ENCODE peak calls at places on chromosomes 4 and X, in four cellular contexts. Y, X, O and B are unnamed samples.

GRCh38 chrX:119194631-119195030 is 41.5 kb upstream of the PGRMC1 start:
- DNase-seq in Y (no peak), X (no peak), O (no peak), B (no peak)

GRCh38 chrX:103215037-103215767 is at the start of gene BEX4:
- DNase-seq in Y (peak), X (peak), O (peak), B (no peak)

GRCh38 chrX:154599531-154599930 is 14.6 kb downstream of the CTAG1A start:
- DNase-seq in Y (no peak), X (no peak), O (no peak), B (no peak)

GRCh38 chrX:153576961-153577360 is 22.0 kb downstream of the CCNQ start:
- DNase-seq in Y (no peak), X (no peak), O (no peak), B (no peak)

GRCh38 chrX:130831347-130831722 is 71.7 kb downstream of the ENOX2 start:
- DNase-seq in Y (no peak), X (no peak), O (no peak), B (no peak)

GRCh38 chr4:37822220-37822619 is 4.3 kb upstream of the PGM2 start:
- DNase-seq in Y (no peak), X (no peak), O (no peak), B (no peak)

GRCh38 chrX:110847334-110847733 is 51.7 kb upstream of the CHRDL1 start:
- DNase-seq in Y (peak), X (no peak), O (no peak), B (no peak)

GRCh38 chrX:19513383-19513782 is 1.9 kb downstream of the MAP3K15 start:
- DNase-seq in Y (peak), X (no peak), O (no peak), B (no peak)

GRCh38 chr4:98374643-98375042 is 113.5 kb downstream of the RAP1GDS1 start:
- DNase-seq in Y (no peak), X (no peak), O (no peak), B (no peak)

GRCh38 chr4:88812420-88812819 is 114.8 kb upstream of the NAP1L5 start:
- DNase-seq in Y (no peak), X (no peak), O (no peak), B (no peak)

GRCh38 chr4:100367451-100367850 is 150.4 kb downstream of the EMCN start:
- DNase-seq in Y (no peak), X (no peak), O (no peak), B (no peak)

GRCh38 chr4:52904421-52904820 is 42.3 kb downstream of the RASL11B start:
- DNase-seq in Y (no peak), X (no peak), O (no peak), B (peak)

GRCh38 chr4:168832746-168833575 is 177.1 kb downstream of the CBR4 start:
- DNase-seq in Y (peak), X (no peak), O (no peak), B (no peak)

GRCh38 chrX:19906293-19906692 is 18.9 kb upstream of the SH3KBP1 start:
- DNase-seq in Y (no peak), X (no peak), O (no peak), B (no peak)

GRCh38 chr4:37590016-37590415 is 96.2 kb downstream of the RELL1 start:
- DNase-seq in Y (no peak), X (no peak), O (no peak), B (no peak)

GRCh38 chr4:83618991-83619390 is 83.1 kb downstream of the GPAT3 start:
- DNase-seq in Y (no peak), X (no peak), O (no peak), B (no peak)

GRCh38 chr4:109985993-109986640 is 73.4 kb downstream of the EGF start:
- DNase-seq in Y (no peak), X (no peak), O (no peak), B (no peak)

GRCh38 chrX:123860506-123860840 is 620 bp downstream of the XIAP start:
- DNase-seq in Y (peak), X (no peak), O (no peak), B (no peak)

GRCh38 chr4:46388860-46389259 is 1.1 kb downstream of the GABRA2 start:
- DNase-seq in Y (no peak), X (no peak), O (no peak), B (no peak)

GRCh38 chr4:183659919-183660318 is 826 bp downstream of the TRAPPC11 start:
- DNase-seq in Y (no peak), X (no peak), O (no peak), B (no peak)

GRCh38 chr4:125112536-125112935 is 202.2 kb upstream of the FAT4 start:
- DNase-seq in Y (no peak), X (peak), O (no peak), B (no peak)

GRCh38 chrX:121456315-121456714 is 408.9 kb downstream of the GLUD2 start:
- DNase-seq in Y (no peak), X (no peak), O (no peak), B (no peak)

GRCh38 chrX:125203737-125204578 is 115.7 kb upstream of the TEX13C start:
- DNase-seq in Y (no peak), X (no peak), O (no peak), B (peak)

GRCh38 chr4:26326791-26327190 is 6.0 kb downstream of the RBPJ start:
- DNase-seq in Y (no peak), X (peak), O (no peak), B (no peak)

GRCh38 chrX:53263597-53264094 is 17.7 kb downstream of the IQSEC2 start:
- DNase-seq in Y (peak), X (no peak), O (peak), B (no peak)

GRCh38 chr4:82125863-82126297 is 247.9 kb downstream of the HNRNPD start:
- DNase-seq in Y (no peak), X (no peak), O (no peak), B (no peak)

GRCh38 chr4:105520819-105521790 is 31.3 kb upstream of the ARHGEF38 start:
- DNase-seq in Y (peak), X (peak), O (no peak), B (peak)

GRCh38 chr4:98248984-98249383 is 12.2 kb upstream of the RAP1GDS1 start:
- DNase-seq in Y (no peak), X (no peak), O (no peak), B (no peak)

GRCh38 chrX:10769165-10769564 is 148.8 kb upstream of the MID1 start:
- DNase-seq in Y (peak), X (no peak), O (no peak), B (no peak)

GRCh38 chr4:100984901-100985300 is 362.4 kb downstream of the PPP3CA start:
- DNase-seq in Y (no peak), X (no peak), O (no peak), B (no peak)

DNA sequence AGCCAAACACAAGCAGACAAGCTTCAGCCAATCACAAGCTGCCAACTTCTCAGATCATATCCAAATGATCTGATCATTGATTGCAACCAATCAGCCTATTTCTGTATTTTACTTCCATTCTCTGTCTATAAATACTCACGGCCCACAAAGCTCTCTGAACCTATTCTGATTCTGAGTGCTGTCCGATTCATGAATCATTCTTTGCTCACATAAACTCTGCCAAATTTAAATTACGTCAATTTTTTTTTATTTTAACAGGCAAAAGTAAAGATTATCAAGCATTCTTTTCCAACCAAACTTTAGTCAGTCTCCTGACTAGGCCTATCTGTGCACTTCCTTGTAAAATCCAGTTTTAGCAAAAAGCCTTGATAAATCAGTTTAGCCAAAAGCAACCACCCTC is 1.8 kb upstream of the TCEANC start:
- DNase-seq in Y (no peak), X (no peak), O (no peak), B (no peak)
- TF ChIP-seq CTCF in Y (no peak), X (no peak), O (no peak), B (no peak)

DNA sequence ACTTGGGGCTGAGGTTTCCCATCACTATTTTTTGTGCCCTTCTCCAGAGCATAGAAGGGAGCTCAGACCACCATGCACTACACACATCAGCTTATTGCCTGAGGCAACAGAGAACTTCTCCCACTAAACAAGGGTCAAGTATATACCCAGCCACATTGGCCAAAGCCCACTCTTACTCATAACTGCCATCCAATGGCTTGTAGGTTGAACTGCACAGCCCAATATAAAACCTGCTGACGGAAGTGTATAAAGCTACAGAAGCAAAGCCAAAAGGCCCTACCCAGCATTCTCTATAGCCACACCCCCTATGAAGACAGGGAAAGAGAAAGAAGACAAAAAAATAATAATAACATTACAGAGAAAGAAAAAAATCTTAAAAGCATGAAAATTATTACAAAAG is 139.7 kb downstream of the LRBA start:
- DNase-seq in Y (no peak), X (no peak), O (no peak), B (no peak)
- TF ChIP-seq CTCF in Y (no peak), X (no peak), O (no peak), B (peak)

DNA sequence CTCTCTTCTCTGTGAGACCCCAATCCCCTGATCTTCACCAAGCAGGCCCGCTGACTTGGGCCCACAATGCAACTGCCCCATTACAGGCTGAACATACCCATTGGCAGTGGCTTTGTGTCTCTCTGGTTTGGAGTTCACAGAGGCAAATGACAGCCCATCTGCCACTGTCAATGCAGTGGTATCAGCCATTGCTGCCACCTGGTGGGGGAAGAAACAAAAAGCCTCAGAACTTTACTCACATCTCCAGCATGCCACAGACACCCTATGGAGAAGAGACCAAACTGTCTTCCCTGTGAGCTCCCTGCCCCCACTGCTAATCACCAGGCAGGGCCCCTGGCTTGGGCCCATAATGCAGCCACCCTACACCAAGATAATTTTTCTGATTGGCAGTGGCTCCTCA is 729.3 kb upstream of the ACTRT1 start:
- DNase-seq in Y (peak), X (no peak), O (no peak), B (no peak)
- TF ChIP-seq CTCF in Y (peak), X (no peak), O (no peak), B (peak)

DNA sequence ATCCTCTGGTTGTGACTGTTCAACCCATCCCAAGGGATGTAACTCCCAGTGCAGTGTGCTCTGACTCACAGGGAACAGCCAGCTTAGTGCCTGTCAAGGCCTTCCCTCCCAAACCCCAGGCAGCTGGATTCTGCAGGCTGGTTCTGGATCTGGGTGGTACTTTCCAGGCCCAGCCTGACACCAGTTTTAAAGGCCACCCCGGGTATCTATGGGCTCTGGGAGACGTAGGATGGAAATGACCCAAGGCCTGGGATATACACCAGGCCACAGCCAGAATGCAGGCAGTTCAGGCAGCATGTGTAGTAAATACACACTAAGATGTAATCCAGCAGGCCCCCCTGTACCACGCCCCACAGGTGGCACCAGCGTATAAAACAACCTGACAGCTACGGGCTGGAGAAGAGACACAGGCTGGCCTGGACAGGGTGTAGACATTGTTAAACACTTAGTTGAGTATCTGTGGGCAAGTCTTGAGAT is 64.2 kb downstream of the SPINK2 start:
- DNase-seq in Y (peak), X (peak), O (no peak), B (no peak)
- TF ChIP-seq CTCF in Y (no peak), X (no peak), O (no peak), B (no peak)

DNA sequence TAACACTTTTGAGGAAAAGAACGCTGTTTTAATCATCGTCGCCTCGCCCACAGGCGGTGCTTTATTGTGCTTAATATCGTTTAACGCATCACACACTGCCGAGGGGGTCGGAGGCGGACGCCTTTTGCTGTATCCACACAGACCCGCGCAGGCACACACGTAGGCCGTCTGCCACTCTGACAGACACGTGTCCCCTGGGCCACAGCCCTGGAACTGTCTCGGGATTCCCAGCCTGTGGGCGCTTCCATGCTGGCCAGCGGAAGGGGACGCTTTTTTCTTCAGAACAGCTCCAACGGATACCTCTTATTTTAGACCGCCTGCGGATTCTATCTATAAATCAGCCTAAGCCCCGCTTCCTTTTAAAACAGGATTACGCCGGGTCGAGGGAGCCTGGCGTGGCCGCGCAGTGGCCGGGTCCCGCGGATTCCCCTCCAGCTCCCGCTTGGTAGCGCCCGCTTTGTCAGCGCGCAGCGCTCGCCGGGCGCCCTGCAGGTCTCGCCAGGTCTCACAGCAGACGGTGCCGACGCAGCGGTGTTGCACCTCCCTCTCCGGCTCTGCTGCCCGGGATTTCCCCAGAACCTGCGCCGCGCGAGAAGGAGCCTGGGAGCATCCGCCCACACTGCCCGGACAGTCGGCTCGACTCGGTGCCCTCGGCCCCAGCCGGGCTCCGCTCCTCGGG is at the start of gene NOCT:
- DNase-seq in Y (peak), X (peak), O (peak), B (no peak)
- TF ChIP-seq CTCF in Y (no peak), X (no peak), O (peak), B (no peak)

GRCh38 chrX:107029752-107030151 is 29.7 kb upstream of the MORC4 start:
- DNase-seq in Y (no peak), X (no peak), O (no peak), B (no peak)

GRCh38 chrX:107025538-107025937 is 25.5 kb upstream of the MORC4 start:
- DNase-seq in Y (peak), X (no peak), O (no peak), B (peak)
- TF ChIP-seq CTCF in Y (peak), X (peak), O (peak), B (peak)

GRCh38 chr4:112636688-112637551 is at the start of the genes LARP7 and ZGRF1:
- DNase-seq in Y (peak), X (peak), O (peak), B (peak)

GRCh38 chr4:112633477-112634235 is 3.1 kb downstream of the ZGRF1 start:
- DNase-seq in Y (peak), X (no peak), O (no peak), B (no peak)

DNA sequence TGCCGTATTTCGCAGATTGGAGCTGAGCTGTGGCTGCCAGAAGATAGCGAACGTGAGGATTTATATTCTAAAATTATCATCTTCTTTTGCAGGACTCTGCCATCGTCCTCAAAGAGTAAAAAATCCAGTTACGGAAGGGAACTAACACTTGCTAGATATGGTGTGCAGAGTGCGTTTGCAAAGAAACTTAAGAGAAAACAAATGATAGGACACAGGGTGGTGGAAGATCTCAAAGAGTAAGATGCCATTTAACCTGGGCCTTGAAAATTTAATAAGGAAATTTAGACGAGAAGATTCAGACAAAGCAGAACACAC is 566 bp downstream of the LARP7 start:
- DNase-seq in Y (no peak), X (no peak), O (no peak), B (no peak)
- TF ChIP-seq CTCF in Y (peak), X (no peak), O (peak), B (no peak)